ENCODE peak calls at places on chromosomes 13 and 19, in six cellular contexts. P, O, F, E, Z and S are unnamed samples.

GRCh38 chr13:39870197-39870746 is 214.8 kb downstream of the COG6 start:
- DNase-seq in E (no peak), O (no peak), P (peak), F (no peak), Z (no peak), S (no peak)

GRCh38 chr13:44487989-44488388 is 88.1 kb downstream of the TSC22D1 start:
- DNase-seq in E (no peak), F (no peak), O (no peak), Z (no peak), P (no peak), S (no peak)

GRCh38 chr19:50399368-50399745 is 15.2 kb downstream of the POLD1 start:
- DNase-seq in E (no peak), F (no peak), P (no peak), Z (no peak), O (no peak), S (no peak)

GRCh38 chr13:33690321-33690720 is 127.6 kb upstream of the RFC3 start:
- DNase-seq in F (no peak), Z (no peak), O (no peak), E (no peak), P (no peak), S (no peak)

GRCh38 chr19:54102421-54103169 is at the start of gene NDUFA3:
- DNase-seq in Z (peak), F (peak), O (peak), E (peak), P (peak), S (peak)

GRCh38 chr13:45873491-45874360 is 22.2 kb upstream of the SIAH3 start:
- DNase-seq in P (peak), F (no peak), Z (peak), O (no peak), E (no peak), S (no peak)

GRCh38 chr13:45851171-45851889 is at the start of gene SIAH3:
- DNase-seq in F (no peak), Z (no peak), E (peak), O (no peak), P (peak), S (no peak)

GRCh38 chr19:58450836-58451357 is 525 bp upstream of the ZNF324B start:
- DNase-seq in O (no peak), F (no peak), Z (no peak), E (no peak), P (no peak), S (no peak)

GRCh38 chr13:40613954-40614353 is 52.5 kb downstream of the FOXO1 start:
- DNase-seq in E (no peak), P (no peak), Z (no peak), O (no peak), F (no peak), S (no peak)

DNA sequence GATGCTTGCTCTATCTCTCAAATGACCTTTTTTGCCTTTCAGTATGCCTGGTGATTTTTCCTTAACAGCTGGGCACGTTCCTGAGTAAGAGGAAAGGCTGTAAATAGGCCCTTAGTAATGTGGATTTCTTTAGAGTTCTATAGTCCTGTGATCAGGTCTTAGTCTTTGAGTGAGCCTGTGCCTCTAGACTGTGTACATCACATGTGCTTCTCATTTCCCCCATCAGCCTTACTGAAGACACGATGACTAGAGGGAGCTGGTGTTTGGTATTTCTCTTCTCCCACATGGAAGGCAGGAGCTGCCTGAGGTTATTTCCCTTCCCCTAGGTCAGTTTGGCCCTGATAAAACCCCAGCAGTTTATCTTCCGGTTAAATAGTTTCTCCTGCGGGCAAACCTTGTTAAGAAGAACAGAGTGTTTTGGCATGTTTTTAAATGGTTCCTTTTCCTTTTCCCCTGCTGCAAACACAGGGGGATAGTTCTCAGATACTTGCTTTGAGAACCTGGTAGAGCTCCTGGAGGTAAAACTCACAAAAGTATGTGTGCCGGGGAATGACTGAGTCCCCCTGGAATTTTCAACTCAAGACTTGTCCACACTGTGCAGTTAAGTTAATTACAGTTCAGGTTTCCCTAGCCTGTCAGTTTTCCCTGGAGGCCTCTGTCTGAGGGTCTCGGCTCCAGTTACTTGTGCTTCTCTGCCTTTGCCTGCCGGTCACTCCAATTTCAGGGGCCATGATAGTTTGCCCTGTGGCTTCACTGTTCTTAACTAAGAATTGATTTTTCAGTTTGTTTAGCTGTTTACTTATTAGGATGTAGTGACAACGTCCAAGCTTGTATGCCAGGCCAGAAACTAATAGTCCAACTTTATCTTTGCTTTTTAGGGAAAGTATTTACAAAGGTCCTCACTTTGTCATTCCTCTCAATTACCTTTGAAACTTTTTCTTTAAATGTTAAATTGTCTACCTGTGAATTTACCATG is 94.4 kb downstream of the URI1 start:
- DNase-seq in O (no peak), E (no peak), Z (peak), F (no peak), P (peak), S (no peak)
- H3K4me3 ChIP-seq in O (no peak), E (no peak), Z (no peak), F (no peak), P (no peak), S (no peak)

GRCh38 chr13:96199315-96199714 is 109.4 kb downstream of the HS6ST3 start:
- DNase-seq in P (no peak), Z (no peak), E (no peak), F (no peak), O (no peak), S (no peak)

GRCh38 chr13:96198038-96198437 is 108.1 kb downstream of the HS6ST3 start:
- DNase-seq in E (no peak), F (no peak), O (no peak), P (no peak), Z (no peak), S (no peak)

DNA sequence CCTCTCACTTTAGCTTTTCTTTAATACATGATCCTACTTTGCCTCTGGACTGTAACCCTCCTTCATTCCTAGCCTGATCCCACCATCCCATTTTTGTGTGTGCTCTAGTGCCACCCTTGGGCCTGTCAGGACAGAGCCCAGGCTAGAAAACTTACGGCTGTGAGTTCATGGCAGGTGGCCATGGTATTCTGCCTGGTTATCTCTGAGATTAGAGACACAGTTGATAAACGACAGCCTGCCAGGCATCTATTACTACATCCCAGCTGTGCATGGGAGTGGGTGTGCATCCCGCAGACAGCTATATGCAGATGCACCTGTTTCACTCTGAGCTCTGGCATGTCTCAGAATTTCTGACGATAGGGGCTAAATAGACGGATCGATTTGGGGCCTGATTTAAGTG is 110.9 kb downstream of the HS6ST3 start:
- DNase-seq in P (no peak), E (no peak), Z (no peak), O (no peak), F (no peak), S (no peak)
- TF ChIP-seq CTCF in P (no peak), E (no peak), Z (no peak), O (no peak), F (no peak), S (no peak)

DNA sequence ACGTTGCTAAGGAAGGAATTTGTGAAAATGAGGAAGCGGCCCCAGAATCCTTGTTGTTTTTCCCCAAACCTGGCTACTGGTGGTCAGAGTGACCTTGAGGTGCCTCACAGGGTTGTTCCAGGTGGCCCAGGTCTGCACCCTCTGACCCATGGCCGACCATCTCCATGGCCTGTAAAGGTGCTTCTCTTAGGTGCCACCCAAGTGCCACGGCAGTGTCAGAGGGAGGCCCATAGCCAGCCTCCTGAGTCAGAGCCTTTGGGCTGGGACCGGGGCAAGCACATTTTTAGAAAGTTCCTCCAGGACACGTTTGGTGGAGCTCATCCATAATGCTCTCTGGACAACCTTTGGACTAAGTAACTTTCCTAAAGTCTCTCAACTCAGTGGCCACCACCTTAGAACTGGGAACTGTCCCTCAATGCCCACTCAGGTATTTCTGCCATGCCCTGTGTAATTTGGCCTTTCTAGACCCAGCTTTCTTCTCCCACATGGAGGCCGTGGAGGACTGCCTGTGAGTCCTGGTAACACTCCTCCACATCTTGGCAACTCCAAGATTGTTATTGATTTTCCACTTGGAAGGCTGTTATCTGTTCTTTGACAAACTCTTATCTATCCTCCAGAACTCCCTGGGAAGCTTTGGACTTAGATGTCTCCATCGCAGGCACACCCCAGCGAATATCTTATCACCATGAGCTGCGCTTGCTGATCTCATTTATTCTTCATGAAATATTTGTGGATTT is 84.1 kb upstream of the IRS2 start:
- DNase-seq in E (no peak), F (no peak), Z (no peak), O (no peak), P (no peak), S (no peak)
- H3K4me3 ChIP-seq in E (no peak), F (no peak), Z (peak), O (no peak), P (peak), S (no peak)

DNA sequence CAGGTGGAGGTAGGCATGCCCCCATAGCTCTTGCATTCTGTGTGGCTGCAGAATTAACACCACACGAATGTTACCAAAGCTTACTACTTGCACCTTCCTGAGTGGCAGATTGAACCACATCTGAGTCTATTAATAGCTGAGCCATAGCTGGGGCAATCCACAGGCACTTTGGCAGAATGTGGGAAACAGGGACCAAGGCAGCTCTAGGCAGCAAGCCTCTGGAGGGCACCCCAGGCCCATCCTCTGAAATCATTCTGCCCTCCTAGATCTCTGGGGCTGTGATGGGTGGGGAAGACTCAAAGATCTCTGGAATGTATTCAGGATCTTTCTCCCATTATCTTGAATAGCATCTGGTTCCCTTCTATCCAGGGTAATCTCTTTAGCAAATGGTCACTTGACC is 139.3 kb downstream of the TNFRSF19 start:
- DNase-seq in Z (no peak), E (no peak), O (no peak), F (peak), P (peak), S (no peak)
- TF ChIP-seq CTCF in Z (peak), E (no peak), O (no peak), F (no peak), P (no peak), S (no peak)

GRCh38 chr19:7869453-7869909 is 4.7 kb downstream of the PRR36 start:
- DNase-seq in E (peak), Z (no peak), P (peak), O (no peak), F (peak), S (peak)
- H3K4me3 ChIP-seq in E (peak), Z (no peak), P (peak), O (peak), F (peak), S (peak)

GRCh38 chr19:15253513-15253912 is 21.3 kb upstream of the EPHX3 start:
- DNase-seq in Z (no peak), E (no peak), F (no peak), P (no peak), O (no peak), S (no peak)

GRCh38 chr19:15253076-15253475 is 20.8 kb upstream of the EPHX3 start:
- DNase-seq in Z (no peak), P (no peak), E (no peak), F (no peak), O (no peak), S (no peak)

GRCh38 chr19:15251010-15251748 is 18.9 kb upstream of the EPHX3 start:
- DNase-seq in O (no peak), P (peak), Z (peak), E (no peak), F (no peak), S (no peak)

GRCh38 chr19:15251749-15252397 is 19.6 kb upstream of the EPHX3 start:
- DNase-seq in E (peak), P (peak), F (peak), Z (peak), O (no peak), S (peak)

GRCh38 chr19:15252398-15253018 is 20.3 kb upstream of the EPHX3 start:
- DNase-seq in P (peak), Z (peak), F (no peak), O (no peak), E (no peak), S (no peak)
- TF ChIP-seq CTCF in P (peak), Z (peak), F (no peak), O (no peak), E (peak), S (no peak)

GRCh38 chr19:35458192-35458591 is 10.1 kb downstream of the FFAR2 start:
- DNase-seq in E (no peak), P (no peak), F (no peak), O (no peak), Z (no peak), S (no peak)

GRCh38 chr19:35460608-35461007 is 12.6 kb downstream of the FFAR2 start:
- DNase-seq in P (no peak), Z (no peak), F (no peak), E (no peak), O (no peak), S (no peak)

GRCh38 chr19:35458821-35459391 is 10.8 kb downstream of the FFAR2 start:
- DNase-seq in P (no peak), F (peak), O (peak), Z (no peak), E (no peak), S (no peak)

GRCh38 chr19:35461050-35461449 is 13.0 kb downstream of the FFAR2 start:
- DNase-seq in O (no peak), Z (no peak), F (no peak), P (no peak), E (no peak), S (no peak)

DNA sequence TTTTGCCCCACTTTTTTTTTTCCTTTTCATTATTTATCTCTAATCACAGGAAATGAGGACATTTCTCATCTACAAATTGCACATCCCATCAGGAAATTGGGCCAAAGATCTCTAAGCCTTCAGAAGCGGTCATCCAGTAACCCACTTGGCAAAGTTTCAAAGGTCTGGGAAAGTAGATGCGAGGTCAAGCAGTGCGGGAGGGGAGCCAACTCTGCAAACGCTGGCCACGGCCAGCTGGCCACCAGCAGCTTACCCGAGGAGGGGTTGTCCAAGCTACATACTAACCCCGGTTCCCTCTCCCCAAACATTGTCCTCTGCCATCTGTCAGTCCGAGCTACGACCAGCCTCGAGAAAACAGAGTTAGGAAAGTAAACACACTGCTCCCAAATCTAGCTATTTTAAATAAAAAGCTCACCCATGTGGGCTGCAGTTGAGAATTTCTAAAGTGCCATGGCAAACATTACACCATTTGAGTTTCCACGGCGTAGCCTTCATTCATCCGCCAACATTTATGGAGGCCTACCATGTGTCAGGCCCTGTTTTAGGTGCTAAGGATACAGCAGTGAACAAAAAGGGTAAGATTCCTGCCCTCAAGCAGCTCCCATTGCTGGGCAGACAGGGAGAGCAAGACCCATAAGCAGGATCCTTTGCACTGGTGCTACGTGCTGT is 11.5 kb downstream of the FFAR2 start:
- DNase-seq in F (no peak), Z (no peak), O (no peak), E (peak), P (peak), S (no peak)
- H3K4me3 ChIP-seq in F (no peak), Z (no peak), O (no peak), E (no peak), P (no peak), S (no peak)